ENCODE peak calls at places on chromosomes 5 and 9, in six cellular contexts. F is naive thymus-derived CD4-positive, alpha-beta T cell; Q is mesendoderm; E is body of pancreas; I is K562; Z is trophoblast cell. S is an unnamed sample. For H3K4me1, the result is how much of the 10 kb centered on the place peaks cover.

GRCh38 chr5:148387325-148387724 is 3.6 kb downstream of the FBXO38 start:
- DNase-seq in F (no peak), Q (no peak), E (no peak), I (no peak), Z (no peak), S (no peak)

GRCh38 chr5:10333154-10334006 is 20.1 kb upstream of the MARCHF6 start:
- DNase-seq in F (no peak), Q (peak), E (peak), I (no peak), Z (peak), S (peak)

GRCh38 chr9:73869261-73869660 is 627.9 kb upstream of the RORB start:
- DNase-seq in F (no peak), Q (no peak), E (no peak), I (peak), Z (peak), S (peak)

GRCh38 chr5:6941635-6942034 is 228.4 kb downstream of the TENT4A start:
- DNase-seq in F (no peak), Q (no peak), E (peak), I (no peak), Z (no peak), S (no peak)

GRCh38 chr5:135009736-135010501 is 24.1 kb downstream of the PITX1 start:
- DNase-seq in F (no peak), Q (no peak), E (no peak), I (no peak), Z (no peak), S (no peak)

GRCh38 chr9:84169240-84169639 is 171.3 kb downstream of the SLC28A3 start:
- DNase-seq in F (no peak), Q (no peak), E (no peak), I (no peak), Z (no peak), S (no peak)

GRCh38 chr5:68464424-68464823 is 248.9 kb downstream of the PIK3R1 start:
- DNase-seq in F (no peak), Q (no peak), E (no peak), I (peak), Z (peak), S (peak)

GRCh38 chr9:106058460-106058859 is 364.1 kb downstream of the TMEM38B start:
- DNase-seq in F (no peak), Q (no peak), E (no peak), I (no peak), Z (no peak), S (no peak)

GRCh38 chr5:106481375-106481774 is 1189.4 kb downstream of the EFNA5 start:
- DNase-seq in F (no peak), Q (no peak), E (no peak), I (no peak), Z (peak), S (no peak)

GRCh38 chr5:133474851-133475590 is 137.3 kb downstream of the FSTL4 start:
- DNase-seq in F (no peak), Q (peak), E (no peak), I (no peak), Z (peak), S (no peak)

GRCh38 chr9:86854898-86855523 is 92.3 kb downstream of the GAS1 start:
- DNase-seq in F (no peak), Q (peak), E (peak), I (no peak), Z (peak), S (no peak)

GRCh38 chr9:18684608-18685317 is 210.8 kb downstream of the ADAMTSL1 start:
- DNase-seq in F (no peak), Q (no peak), E (no peak), I (no peak), Z (no peak), S (no peak)

GRCh38 chr5:172114875-172115422 is 73.1 kb downstream of the STK10 start:
- DNase-seq in F (peak), Q (no peak), E (peak), I (no peak), Z (peak), S (peak)

GRCh38 chr5:7372399-7372798 is 23.5 kb upstream of the ADCY2 start:
- DNase-seq in F (no peak), Q (no peak), E (no peak), I (no peak), Z (no peak), S (no peak)

GRCh38 chr5:97121848-97122247 is 20.6 kb downstream of the LIX1 start:
- DNase-seq in F (no peak), Q (no peak), E (no peak), I (no peak), Z (no peak), S (no peak)
- H3K4me1 ChIP-seq in F (under half), Q (under half), E (under half), I (under half), Z (under half), S (under half)

DNA sequence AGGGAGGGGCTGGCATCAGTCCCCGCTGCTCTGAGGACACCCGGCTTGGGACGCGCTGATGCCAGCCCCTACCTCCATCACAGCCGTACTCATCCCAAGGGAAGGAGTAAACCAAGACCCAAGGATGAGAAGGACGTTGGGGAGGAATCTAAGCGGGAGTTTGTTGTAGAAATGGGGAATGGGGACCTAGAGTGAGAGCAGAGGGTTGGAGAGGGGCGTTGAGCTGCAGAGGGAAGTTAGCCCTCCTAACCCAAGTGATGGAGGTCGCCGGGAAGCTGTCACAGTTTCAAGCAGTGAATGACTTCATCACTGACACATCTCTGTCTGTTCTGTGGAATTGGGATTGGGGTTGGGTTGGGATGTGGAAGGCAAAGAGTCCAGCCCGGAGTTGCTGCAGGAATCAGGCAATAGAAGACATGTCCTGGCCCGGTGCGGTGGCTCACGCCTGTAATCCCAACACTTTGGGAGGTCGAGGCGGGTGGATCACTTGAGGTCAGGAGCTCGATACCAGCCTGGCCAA is 759 bp upstream of the SUSD1 start:
- DNase-seq in F (no peak), Q (peak), E (no peak), I (peak), Z (peak), S (peak)
- H3K4me3 ChIP-seq in F (no peak), Q (peak), E (no peak), I (peak), Z (no peak), S (no peak)

DNA sequence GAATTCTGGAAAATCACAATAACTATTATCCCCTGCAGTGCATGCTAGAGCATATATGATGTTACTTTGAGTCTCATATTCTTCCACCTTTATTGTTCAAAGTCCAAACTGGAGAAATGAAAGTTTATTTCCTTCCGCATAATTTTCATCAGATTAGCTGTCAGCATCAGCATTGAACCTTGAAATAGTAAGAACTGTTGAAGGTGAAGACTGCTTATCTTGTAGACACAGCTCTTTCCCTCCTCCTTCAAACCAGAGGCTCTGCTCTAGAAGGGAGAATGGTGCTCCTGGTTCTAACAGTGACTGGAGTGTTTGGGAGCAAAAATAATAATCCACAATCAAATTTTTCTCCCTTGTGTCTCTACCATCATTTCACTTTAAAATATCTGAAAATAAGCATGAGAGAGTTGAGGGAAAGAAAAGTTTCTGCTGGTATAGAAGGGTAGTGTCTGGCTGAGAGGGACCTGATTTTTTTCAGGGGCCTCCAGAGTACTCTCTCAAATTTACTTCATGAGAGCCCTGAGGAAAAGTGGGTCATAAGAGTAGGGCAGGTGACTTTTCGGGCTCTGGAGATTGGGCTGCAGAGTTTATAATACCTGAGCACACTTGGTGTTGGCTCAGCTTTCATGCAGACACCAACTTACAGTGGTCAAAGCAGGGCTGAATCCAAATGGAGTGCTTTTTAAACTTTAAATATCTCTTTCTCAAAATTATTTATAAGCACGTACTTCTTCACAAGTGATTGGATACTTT is 170.4 kb downstream of the ZDHHC21 start:
- DNase-seq in F (no peak), Q (no peak), E (no peak), I (peak), Z (no peak), S (no peak)
- H3K27ac ChIP-seq in F (no peak), Q (no peak), E (no peak), I (peak), Z (no peak), S (no peak)

GRCh38 chr9:134343637-134344036 is 17.4 kb downstream of the RXRA start:
- DNase-seq in F (no peak), Q (no peak), E (no peak), I (no peak), Z (no peak), S (no peak)

GRCh38 chr9:134342746-134343115 is 16.5 kb downstream of the RXRA start:
- DNase-seq in F (no peak), Q (no peak), E (no peak), I (no peak), Z (peak), S (no peak)

GRCh38 chr9:134344821-134345310 is 18.6 kb downstream of the RXRA start:
- DNase-seq in F (no peak), Q (no peak), E (no peak), I (no peak), Z (no peak), S (no peak)

GRCh38 chr9:134345737-134346136 is 19.5 kb downstream of the RXRA start:
- DNase-seq in F (no peak), Q (no peak), E (no peak), I (no peak), Z (no peak), S (no peak)

GRCh38 chr9:134344068-134344820 is 18.0 kb downstream of the RXRA start:
- DNase-seq in F (no peak), Q (no peak), E (no peak), I (peak), Z (no peak), S (no peak)
- H3K4me1 ChIP-seq in F (under half), Q (under half), E (half or more), I (under half), Z (under half), S (under half)

GRCh38 chr5:100898504-100899346 is 4.4 kb downstream of the ST8SIA4 start:
- DNase-seq in F (no peak), Q (no peak), E (no peak), I (no peak), Z (peak), S (no peak)
- H3K4me3 ChIP-seq in F (no peak), Q (no peak), E (no peak), I (no peak), Z (no peak), S (no peak)

DNA sequence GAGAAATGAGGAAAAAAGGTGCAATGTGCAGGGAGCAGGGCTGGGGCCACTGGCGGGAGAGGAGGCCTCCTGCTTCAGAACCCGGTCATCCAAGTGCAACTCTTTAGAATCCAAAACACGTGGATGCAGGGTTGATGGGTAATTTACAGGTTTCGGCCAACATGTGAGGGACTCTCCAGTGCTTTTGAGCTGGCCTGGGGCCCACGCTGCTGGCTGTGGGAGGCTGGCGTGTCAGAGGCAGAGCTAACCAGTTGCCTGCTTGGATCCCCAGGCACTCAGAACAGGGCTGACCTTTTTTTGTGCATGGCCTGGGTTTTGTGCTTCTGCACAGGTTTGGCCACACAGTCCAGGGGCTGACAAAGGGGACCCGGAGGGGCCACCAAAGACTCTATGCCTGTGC is 61.6 kb downstream of the GADD45G start:
- DNase-seq in F (no peak), Q (no peak), E (no peak), I (no peak), Z (no peak), S (no peak)
- H3K27ac ChIP-seq in F (no peak), Q (no peak), E (peak), I (no peak), Z (no peak), S (no peak)

DNA sequence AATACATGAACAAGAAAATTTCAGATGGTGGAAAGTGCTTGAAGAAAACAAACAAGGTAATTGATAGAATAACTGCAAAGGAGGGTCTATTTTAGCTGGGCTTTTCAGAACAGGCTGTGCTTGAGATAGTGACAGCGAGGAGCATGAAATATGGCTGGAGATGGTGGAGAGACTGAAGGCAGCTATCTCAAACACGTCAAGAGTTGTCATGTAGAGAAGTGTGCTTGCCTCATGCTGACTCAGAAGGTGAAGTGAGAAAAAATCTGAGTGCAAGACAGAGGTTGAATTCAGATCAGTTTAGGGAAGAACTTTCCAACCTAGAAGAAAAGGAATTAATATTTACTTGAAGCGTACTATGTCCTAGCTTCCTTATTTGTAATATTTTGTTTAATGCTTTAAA is 115.5 kb upstream of the RANBP3L start:
- DNase-seq in F (no peak), Q (peak), E (no peak), I (peak), Z (peak), S (no peak)
- H3K4me1 ChIP-seq in F (under half), Q (under half), E (under half), I (under half), Z (under half), S (under half)

S was measured in CD4-positive, alpha-beta memory T cell.